ENCODE peak calls at places on chromosomes 1 and 21, in six cellular contexts. J is colonic mucosa, G is hippocampal formation, E is substantia nigra, U is left lung, B is LHCN-M2. C is an unnamed sample.
A peak's percentile ranks its signal among the peaks of the same experiment; 100 is the strongest.

GRCh38 chr1:2558030-2558400 is 1.8 kb downstream of the TNFRSF14 start:
- DNase-seq in J (no peak), G (no peak), E (no peak), U (no peak), B (no peak), C (no peak)

GRCh38 chr1:152753586-152753985 is 4.2 kb upstream of the KPRP start:
- DNase-seq in J (no peak), G (no peak), E (no peak), U (no peak), B (no peak), C (no peak)

GRCh38 chr1:119379117-119379516 is 10.5 kb downstream of the HAO2 start:
- DNase-seq in J (no peak), G (no peak), E (no peak), U (no peak), B (no peak), C (no peak)

GRCh38 chr21:27571706-27572105 is 604.8 kb upstream of the ADAMTS5 start:
- DNase-seq in J (no peak), G (no peak), E (no peak), U (no peak), B (peak; percentile 99), C (no peak)

GRCh38 chr1:153478692-153479618 is 18.5 kb upstream of the S100A7 start:
- DNase-seq in J (peak; percentile 47), G (no peak), E (no peak), U (no peak), B (no peak), C (no peak)

GRCh38 chr1:61079276-61079897 is 3.0 kb upstream of the NFIA start:
- DNase-seq in J (peak; percentile 87), G (no peak), E (no peak), U (no peak), B (no peak), C (no peak)

GRCh38 chr1:223748405-223748772 is 36.0 kb downstream of the CAPN2 start:
- DNase-seq in J (no peak), G (no peak), E (no peak), U (no peak), B (no peak), C (no peak)

GRCh38 chr1:238485906-238486219 is 595.1 kb upstream of the ZP4 start:
- DNase-seq in J (no peak), G (no peak), E (no peak), U (no peak), B (no peak), C (no peak)

GRCh38 chr1:113422315-113423068 is 32.2 kb downstream of the MAGI3 start:
- DNase-seq in J (no peak), G (no peak), E (no peak), U (no peak), B (no peak), C (no peak)

GRCh38 chr1:170790651-170791071 is 126.7 kb downstream of the PRRX1 start:
- DNase-seq in J (no peak), G (no peak), E (no peak), U (no peak), B (peak; percentile 66), C (no peak)

GRCh38 chr1:63450416-63450815 is 72.6 kb downstream of the ITGB3BP start:
- DNase-seq in J (no peak), G (no peak), E (no peak), U (no peak), B (no peak), C (no peak)

GRCh38 chr1:171654705-171655214 is 2.3 kb upstream of the MYOC start:
- DNase-seq in J (no peak), G (no peak), E (no peak), U (no peak), B (no peak), C (no peak)

GRCh38 chr1:201468501-201468843 is 516 bp downstream of the PHLDA3 start:
- DNase-seq in J (no peak), G (no peak), E (no peak), U (no peak), B (peak; percentile 30), C (no peak)

GRCh38 chr1:246300653-246301549 is 206.2 kb downstream of the SMYD3 start:
- DNase-seq in J (no peak), G (no peak), E (no peak), U (no peak), B (no peak), C (no peak)

GRCh38 chr1:19511117-19511516 is 25.8 kb upstream of the CAPZB start:
- DNase-seq in J (no peak), G (no peak), E (no peak), U (no peak), B (no peak), C (no peak)

GRCh38 chr1:94666797-94667196 is 125.2 kb upstream of the F3 start:
- DNase-seq in J (no peak), G (no peak), E (no peak), U (no peak), B (no peak), C (no peak)

GRCh38 chr1:111563619-111564018 is 56.0 kb upstream of the RAP1A start:
- DNase-seq in J (no peak), G (no peak), E (no peak), U (no peak), B (peak; percentile 79), C (no peak)

GRCh38 chr1:37797750-37798345 is 4.2 kb downstream of the MANEAL start:
- DNase-seq in J (no peak), G (no peak), E (no peak), U (no peak), B (peak; percentile 80), C (no peak)

GRCh38 chr1:171351961-171352360 is 38.0 kb downstream of the FMO4 start:
- DNase-seq in J (no peak), G (no peak), E (no peak), U (no peak), B (no peak), C (no peak)

GRCh38 chr1:185936641-185937040 is 202.4 kb downstream of the HMCN1 start:
- DNase-seq in J (no peak), G (peak; percentile 3), E (no peak), U (no peak), B (no peak), C (no peak)

GRCh38 chr21:42563261-42564045 is 49.8 kb downstream of the SLC37A1 start:
- DNase-seq in J (no peak), G (no peak), E (no peak), U (peak; percentile 10), B (no peak), C (no peak)

GRCh38 chr1:38360807-38361206 is 314.2 kb upstream of the POU3F1 start:
- DNase-seq in J (no peak), G (no peak), E (no peak), U (no peak), B (no peak), C (no peak)